ENCODE peak calls at places on chromosomes 5 and 9, in eight cellular contexts. One of them, this sample, is unnamed.

GRCh38 chr5:127871448-127872153 is 168.4 kb downstream of the CCDC192 start:
- DNase-seq in MM.1S: no peak
- DNase-seq in adrenal gland: no peak
- DNase-seq in fibroblast of pulmonary artery: peak; percentile 81
- DNase-seq in mucosa of descending colon: no peak
- DNase-seq in GM06990: no peak
- DNase-seq in spleen: no peak
- DNase-seq in heart right ventricle: no peak
- DNase-seq in this sample: no peak

GRCh38 chr9:38058452-38059232 is 10.4 kb downstream of the SHB start:
- DNase-seq in mucosa of descending colon: no peak
- DNase-seq in MM.1S: no peak
- DNase-seq in spleen: peak; percentile 30
- DNase-seq in GM06990: no peak
- DNase-seq in adrenal gland: no peak
- DNase-seq in fibroblast of pulmonary artery: peak; percentile 39
- DNase-seq in heart right ventricle: no peak
- DNase-seq in this sample: no peak

GRCh38 chr9:115883467-115884329 is 269.9 kb upstream of the PAPPA start:
- DNase-seq in fibroblast of pulmonary artery: peak; percentile 77
- DNase-seq in spleen: no peak
- DNase-seq in mucosa of descending colon: no peak
- DNase-seq in MM.1S: peak; percentile 11
- DNase-seq in adrenal gland: peak; percentile 15
- DNase-seq in heart right ventricle: peak; percentile 13
- DNase-seq in GM06990: no peak
- DNase-seq in this sample: peak; percentile 81

GRCh38 chr5:1282139-1282992 is 12.5 kb downstream of the TERT start:
- DNase-seq in adrenal gland: no peak
- DNase-seq in GM06990: no peak
- DNase-seq in heart right ventricle: peak; percentile 41
- DNase-seq in mucosa of descending colon: peak; percentile 9
- DNase-seq in MM.1S: no peak
- DNase-seq in spleen: peak; percentile 67
- DNase-seq in fibroblast of pulmonary artery: no peak
- DNase-seq in this sample: no peak

GRCh38 chr9:94212531-94212930 is 46.6 kb upstream of the ZNF169 start:
- DNase-seq in GM06990: no peak
- DNase-seq in mucosa of descending colon: no peak
- DNase-seq in spleen: no peak
- DNase-seq in fibroblast of pulmonary artery: no peak
- DNase-seq in MM.1S: no peak
- DNase-seq in adrenal gland: no peak
- DNase-seq in heart right ventricle: no peak
- DNase-seq in this sample: no peak

GRCh38 chr5:74543162-74543995 is 97.1 kb downstream of the ENC1 start:
- DNase-seq in spleen: no peak
- DNase-seq in mucosa of descending colon: no peak
- DNase-seq in fibroblast of pulmonary artery: peak; percentile 74
- DNase-seq in GM06990: no peak
- DNase-seq in heart right ventricle: no peak
- DNase-seq in MM.1S: no peak
- DNase-seq in adrenal gland: no peak
- DNase-seq in this sample: peak; percentile 74

GRCh38 chr9:116073826-116074225 is 79.8 kb upstream of the PAPPA start:
- DNase-seq in GM06990: no peak
- DNase-seq in adrenal gland: no peak
- DNase-seq in spleen: no peak
- DNase-seq in mucosa of descending colon: no peak
- DNase-seq in MM.1S: no peak
- DNase-seq in heart right ventricle: no peak
- DNase-seq in fibroblast of pulmonary artery: peak; percentile 72
- DNase-seq in this sample: peak; percentile 29

GRCh38 chr9:134449180-134449916 is 123.1 kb downstream of the RXRA start:
- DNase-seq in fibroblast of pulmonary artery: peak; percentile 97
- DNase-seq in GM06990: peak; percentile 66
- DNase-seq in MM.1S: peak; percentile 81
- DNase-seq in spleen: peak; percentile 94
- DNase-seq in adrenal gland: peak; percentile 97
- DNase-seq in heart right ventricle: peak; percentile 94
- DNase-seq in mucosa of descending colon: peak; percentile 89
- DNase-seq in this sample: peak; percentile 98

GRCh38 chr9:87898151-87898550 is 15.5 kb downstream of the SPATA31E1 start:
- DNase-seq in fibroblast of pulmonary artery: peak; percentile 44
- DNase-seq in spleen: no peak
- DNase-seq in MM.1S: no peak
- DNase-seq in mucosa of descending colon: no peak
- DNase-seq in GM06990: no peak
- DNase-seq in adrenal gland: no peak
- DNase-seq in heart right ventricle: no peak
- DNase-seq in this sample: peak; percentile 44

GRCh38 chr5:93995126-93995621 is 253.8 kb upstream of the POU5F2 start:
- DNase-seq in spleen: no peak
- DNase-seq in mucosa of descending colon: no peak
- DNase-seq in fibroblast of pulmonary artery: no peak
- DNase-seq in GM06990: peak; percentile 23
- DNase-seq in adrenal gland: no peak
- DNase-seq in MM.1S: no peak
- DNase-seq in heart right ventricle: no peak
- DNase-seq in this sample: peak; percentile 18

GRCh38 chr5:178312900-178313299 is 80.3 kb upstream of the PHYKPL start:
- DNase-seq in mucosa of descending colon: peak; percentile 57
- DNase-seq in heart right ventricle: peak; percentile 43
- DNase-seq in MM.1S: no peak
- DNase-seq in fibroblast of pulmonary artery: no peak
- DNase-seq in GM06990: no peak
- DNase-seq in spleen: peak; percentile 78
- DNase-seq in adrenal gland: peak; percentile 52
- DNase-seq in this sample: peak; percentile 13

GRCh38 chr5:146540421-146540820 is 24.4 kb upstream of the GPR151 start:
- DNase-seq in mucosa of descending colon: no peak
- DNase-seq in GM06990: no peak
- DNase-seq in MM.1S: no peak
- DNase-seq in fibroblast of pulmonary artery: peak; percentile 1
- DNase-seq in heart right ventricle: no peak
- DNase-seq in spleen: no peak
- DNase-seq in adrenal gland: no peak
- DNase-seq in this sample: peak; percentile 23

GRCh38 chr5:107502711-107503110 is 168.0 kb downstream of the EFNA5 start:
- DNase-seq in adrenal gland: no peak
- DNase-seq in heart right ventricle: no peak
- DNase-seq in MM.1S: no peak
- DNase-seq in GM06990: no peak
- DNase-seq in spleen: no peak
- DNase-seq in fibroblast of pulmonary artery: no peak
- DNase-seq in mucosa of descending colon: no peak
- DNase-seq in this sample: no peak

GRCh38 chr9:31868830-31869229 is 515.6 kb upstream of the ACO1 start:
- DNase-seq in mucosa of descending colon: peak; percentile 29
- DNase-seq in MM.1S: no peak
- DNase-seq in heart right ventricle: no peak
- DNase-seq in spleen: peak; percentile 54
- DNase-seq in fibroblast of pulmonary artery: no peak
- DNase-seq in GM06990: no peak
- DNase-seq in adrenal gland: no peak
- DNase-seq in this sample: no peak

GRCh38 chr9:76586555-76587314 is 127.8 kb downstream of the GCNT1 start:
- DNase-seq in spleen: no peak
- DNase-seq in GM06990: no peak
- DNase-seq in mucosa of descending colon: no peak
- DNase-seq in fibroblast of pulmonary artery: no peak
- DNase-seq in MM.1S: peak; percentile 52
- DNase-seq in adrenal gland: no peak
- DNase-seq in heart right ventricle: no peak
- DNase-seq in this sample: no peak

GRCh38 chr5:92885950-92886349 is 695.1 kb downstream of the NR2F1-AS1 start:
- DNase-seq in GM06990: no peak
- DNase-seq in mucosa of descending colon: no peak
- DNase-seq in adrenal gland: no peak
- DNase-seq in MM.1S: peak; percentile 60
- DNase-seq in fibroblast of pulmonary artery: no peak
- DNase-seq in spleen: no peak
- DNase-seq in heart right ventricle: no peak
- DNase-seq in this sample: no peak

GRCh38 chr9:107131108-107131799 is 151.8 kb upstream of the RAD23B start:
- DNase-seq in MM.1S: no peak
- DNase-seq in fibroblast of pulmonary artery: no peak
- DNase-seq in GM06990: no peak
- DNase-seq in mucosa of descending colon: no peak
- DNase-seq in spleen: no peak
- DNase-seq in adrenal gland: no peak
- DNase-seq in heart right ventricle: no peak
- DNase-seq in this sample: no peak

GRCh38 chr9:89606567-89607311 is 1.9 kb downstream of the GADD45G start:
- DNase-seq in fibroblast of pulmonary artery: peak; percentile 26
- DNase-seq in spleen: no peak
- DNase-seq in mucosa of descending colon: peak; percentile 69
- DNase-seq in heart right ventricle: peak; percentile 26
- DNase-seq in MM.1S: peak; percentile 7
- DNase-seq in adrenal gland: peak; percentile 72
- DNase-seq in GM06990: peak; percentile 15
- DNase-seq in this sample: peak; percentile 8

GRCh38 chr5:164002653-164003052 is 497.2 kb downstream of the MAT2B start:
- DNase-seq in fibroblast of pulmonary artery: no peak
- DNase-seq in spleen: no peak
- DNase-seq in mucosa of descending colon: no peak
- DNase-seq in GM06990: no peak
- DNase-seq in heart right ventricle: no peak
- DNase-seq in MM.1S: peak; percentile 54
- DNase-seq in adrenal gland: no peak
- DNase-seq in this sample: peak; percentile 32

GRCh38 chr5:133932441-133933168 is 35.8 kb downstream of the C5orf15 start:
- DNase-seq in heart right ventricle: no peak
- DNase-seq in mucosa of descending colon: no peak
- DNase-seq in GM06990: peak; percentile 56
- DNase-seq in MM.1S: no peak
- DNase-seq in adrenal gland: no peak
- DNase-seq in spleen: peak; percentile 88
- DNase-seq in fibroblast of pulmonary artery: no peak
- DNase-seq in this sample: no peak

GRCh38 chr5:179211631-179212030 is 133.6 kb downstream of the ADAMTS2 start:
- DNase-seq in mucosa of descending colon: peak; percentile 15
- DNase-seq in spleen: no peak
- DNase-seq in fibroblast of pulmonary artery: no peak
- DNase-seq in GM06990: no peak
- DNase-seq in MM.1S: no peak
- DNase-seq in adrenal gland: no peak
- DNase-seq in heart right ventricle: no peak
- DNase-seq in this sample: no peak

DNA sequence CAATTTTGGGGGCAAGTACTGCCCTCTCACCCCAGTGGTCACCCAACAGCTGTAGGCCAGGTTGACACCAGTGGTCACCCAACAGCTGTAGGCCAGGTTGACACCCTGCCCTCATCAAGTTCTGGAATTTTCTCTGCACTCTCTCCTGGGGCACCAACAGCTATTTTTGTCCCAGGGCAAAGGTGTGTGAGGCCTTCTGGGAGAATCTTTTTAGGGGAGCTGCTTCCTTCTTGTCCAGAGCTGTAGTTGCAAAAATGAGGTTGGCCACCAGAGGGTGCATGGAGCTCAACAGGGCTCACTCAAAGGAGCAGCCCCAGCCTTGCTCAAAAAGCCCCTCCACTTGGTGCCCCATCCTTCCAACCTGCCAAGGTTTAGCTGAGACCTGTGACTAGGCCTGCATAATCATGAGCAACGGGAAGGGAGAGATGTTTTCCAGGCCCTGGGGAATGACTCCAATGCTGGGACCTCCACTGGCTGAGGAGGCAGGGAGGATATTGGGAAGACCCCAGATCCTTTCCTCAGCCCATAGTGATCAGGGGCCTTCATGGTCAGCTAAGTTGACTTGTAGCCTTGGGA is 10.6 kb upstream of the P4HA2 start:
- DNase-seq in adrenal gland: peak; percentile 75
- DNase-seq in mucosa of descending colon: no peak
- DNase-seq in fibroblast of pulmonary artery: peak; percentile 75
- DNase-seq in GM06990: no peak
- DNase-seq in MM.1S: peak; percentile 61
- DNase-seq in spleen: peak; percentile 78
- DNase-seq in heart right ventricle: peak; percentile 66
- DNase-seq in this sample: peak; percentile 81
- H3K4me3 ChIP-seq in adrenal gland: no peak overlapping the region
- H3K4me3 ChIP-seq in mucosa of descending colon: no peak overlapping the region
- H3K4me3 ChIP-seq in fibroblast of pulmonary artery: no peak overlapping the region
- H3K4me3 ChIP-seq in GM06990: no peak overlapping the region
- H3K4me3 ChIP-seq in MM.1S: no peak overlapping the region
- H3K4me3 ChIP-seq in spleen: no peak overlapping the region
- H3K4me3 ChIP-seq in heart right ventricle: no peak overlapping the region
- H3K4me3 ChIP-seq in this sample: no peak overlapping the region

GRCh38 chr5:32038537-32038936 is 135.6 kb downstream of the GOLPH3 start:
- DNase-seq in spleen: no peak
- DNase-seq in fibroblast of pulmonary artery: no peak
- DNase-seq in mucosa of descending colon: no peak
- DNase-seq in adrenal gland: no peak
- DNase-seq in heart right ventricle: no peak
- DNase-seq in GM06990: no peak
- DNase-seq in MM.1S: no peak
- DNase-seq in this sample: no peak
- TF ChIP-seq CTCF in spleen: no peak
- TF ChIP-seq CTCF in fibroblast of pulmonary artery: peak; percentile 10
- TF ChIP-seq CTCF in mucosa of descending colon: no peak
- TF ChIP-seq CTCF in adrenal gland: no peak
- TF ChIP-seq CTCF in heart right ventricle: no peak
- TF ChIP-seq CTCF in GM06990: no peak
- TF ChIP-seq CTCF in MM.1S: no peak
- TF ChIP-seq CTCF in this sample: peak; percentile 31

DNA sequence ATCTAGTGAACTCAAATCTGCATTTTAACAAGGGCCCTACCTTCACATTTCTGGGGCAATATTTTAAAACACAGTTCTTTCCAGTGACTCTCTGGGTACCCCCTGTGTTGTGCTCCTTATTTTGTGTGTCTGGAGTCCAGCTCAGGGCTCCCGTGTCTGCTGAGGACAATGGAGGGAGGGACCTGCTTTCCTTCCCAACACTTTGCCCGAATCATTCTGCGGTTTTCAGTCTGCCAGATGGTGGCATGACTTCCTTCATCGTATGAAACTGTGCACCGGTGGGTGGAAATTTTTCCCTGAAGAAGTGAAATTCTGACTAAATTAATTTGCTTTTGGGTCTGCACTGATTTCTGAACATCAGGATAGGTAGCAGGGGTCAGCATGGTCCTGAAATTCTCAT is 153.6 kb upstream of the CD180 start:
- DNase-seq in fibroblast of pulmonary artery: no peak
- DNase-seq in heart right ventricle: no peak
- DNase-seq in adrenal gland: no peak
- DNase-seq in mucosa of descending colon: no peak
- DNase-seq in spleen: no peak
- DNase-seq in MM.1S: no peak
- DNase-seq in GM06990: no peak
- DNase-seq in this sample: no peak
- H3K4me3 ChIP-seq in fibroblast of pulmonary artery: no peak overlapping the region
- H3K4me3 ChIP-seq in heart right ventricle: no peak overlapping the region
- H3K4me3 ChIP-seq in adrenal gland: no peak overlapping the region
- H3K4me3 ChIP-seq in mucosa of descending colon: no peak overlapping the region
- H3K4me3 ChIP-seq in spleen: no peak overlapping the region
- H3K4me3 ChIP-seq in MM.1S: no peak overlapping the region
- H3K4me3 ChIP-seq in GM06990: no peak overlapping the region
- H3K4me3 ChIP-seq in this sample: no peak overlapping the region

DNA sequence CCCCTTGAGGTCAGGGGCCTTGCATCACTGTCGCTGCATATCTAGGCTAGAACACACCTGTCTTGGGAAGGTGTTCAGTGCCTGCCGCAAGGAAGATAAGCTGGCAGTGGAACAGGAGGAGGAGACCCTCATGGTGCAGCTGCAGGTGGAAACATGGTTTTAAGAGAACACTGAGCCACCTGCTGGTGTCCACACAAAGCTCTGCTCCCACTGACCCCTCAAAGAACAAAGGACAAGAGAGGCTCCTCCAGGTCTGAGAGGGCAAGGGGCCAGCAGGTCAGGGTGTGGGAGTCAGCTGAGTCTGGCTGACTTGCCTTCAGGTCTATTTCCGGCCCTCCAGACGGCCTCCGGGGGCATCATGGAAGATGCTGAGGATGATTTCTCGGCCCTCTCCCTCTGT is 210.1 kb upstream of the TBCA start:
- DNase-seq in mucosa of descending colon: no peak
- DNase-seq in MM.1S: no peak
- DNase-seq in fibroblast of pulmonary artery: no peak
- DNase-seq in spleen: no peak
- DNase-seq in GM06990: no peak
- DNase-seq in adrenal gland: no peak
- DNase-seq in heart right ventricle: no peak
- DNase-seq in this sample: no peak
- TF ChIP-seq CTCF in mucosa of descending colon: no peak
- TF ChIP-seq CTCF in MM.1S: no peak
- TF ChIP-seq CTCF in fibroblast of pulmonary artery: no peak
- TF ChIP-seq CTCF in spleen: no peak
- TF ChIP-seq CTCF in GM06990: no peak
- TF ChIP-seq CTCF in adrenal gland: no peak
- TF ChIP-seq CTCF in heart right ventricle: no peak
- TF ChIP-seq CTCF in this sample: peak; percentile 20

This sample was measured in choroid plexus epithelial cell.